ENCODE peak calls at places on chromosomes 13 and 19, in nine cellular contexts. Y, Q, K, L, M, R, Z, E and P are unnamed samples.

GRCh38 chr13:73859841-73860240 is 274.4 kb downstream of the KLF12 start:
- DNase-seq in Y (no peak), Q (no peak), K (no peak), L (no peak), M (no peak), R (no peak), Z (no peak), E (no peak), P (no peak)

GRCh38 chr19:42270346-42271044 is 1.4 kb downstream of the CIC start:
- DNase-seq in Y (no peak), Q (peak; percentile 82), K (peak; percentile 63), L (no peak), M (peak; percentile 66), R (no peak), Z (peak; percentile 55), E (no peak), P (peak; percentile 70)

GRCh38 chr13:75181906-75182305 is 300.1 kb downstream of the TBC1D4 start:
- DNase-seq in Y (peak; percentile 76), Q (no peak), K (no peak), L (no peak), M (no peak), R (no peak), Z (peak; percentile 93), E (no peak), P (peak; percentile 80)

GRCh38 chr19:38712161-38712748 is 32.0 kb downstream of the CAPN12 start:
- DNase-seq in Y (no peak), Q (no peak), K (no peak), L (no peak), M (no peak), R (no peak), Z (no peak), E (no peak), P (no peak)

GRCh38 chr13:104106705-104107393 is 1040.6 kb upstream of the SLC10A2 start:
- DNase-seq in Y (peak; percentile 20), Q (no peak), K (no peak), L (no peak), M (no peak), R (peak; percentile 12), Z (peak; percentile 77), E (no peak), P (peak; percentile 57)

GRCh38 chr19:1110809-1111640 is 7.2 kb downstream of the GPX4 start:
- DNase-seq in Y (no peak), Q (no peak), K (no peak), L (no peak), M (no peak), R (no peak), Z (peak; percentile 33), E (no peak), P (no peak)

GRCh38 chr19:8149261-8150094 is at the start of gene FBN3:
- DNase-seq in Y (no peak), Q (no peak), K (no peak), L (no peak), M (no peak), R (no peak), Z (no peak), E (no peak), P (no peak)

GRCh38 chr13:44523176-44524017 is 52.7 kb downstream of the TSC22D1 start:
- DNase-seq in Y (peak; percentile 79), Q (no peak), K (no peak), L (no peak), M (no peak), R (no peak), Z (peak; percentile 63), E (no peak), P (peak; percentile 59)

GRCh38 chr13:59823495-59823894 is 340.2 kb downstream of the DIAPH3 start:
- DNase-seq in Y (peak; percentile 77), Q (no peak), K (no peak), L (no peak), M (no peak), R (no peak), Z (peak; percentile 46), E (no peak), P (peak; percentile 27)

GRCh38 chr13:44267966-44268365 is 105.7 kb upstream of the SERP2 start:
- DNase-seq in Y (peak; percentile 80), Q (no peak), K (no peak), L (no peak), M (no peak), R (no peak), Z (peak; percentile 92), E (no peak), P (peak; percentile 67)

GRCh38 chr19:10740798-10741197 is 22.9 kb downstream of the DNM2 start:
- DNase-seq in Y (no peak), Q (no peak), K (no peak), L (no peak), M (no peak), R (no peak), Z (no peak), E (no peak), P (no peak)

GRCh38 chr19:54473071-54473941 is at the start of gene CDC42EP5:
- DNase-seq in Y (peak; percentile 85), Q (peak; percentile 81), K (peak; percentile 50), L (no peak), M (peak; percentile 76), R (no peak), Z (peak; percentile 95), E (no peak), P (peak; percentile 69)
- H3K4me3 ChIP-seq in Y (peak within 1 kb of the TSS; percentile 69), Q (peak within 1 kb of the TSS; percentile 55), K (peak within 1 kb of the TSS; percentile 32), L (peak within 1 kb of the TSS; percentile 57), M (peak within 1 kb of the TSS; percentile 47), R (no peak within 1 kb of the TSS), Z (peak within 1 kb of the TSS; percentile 4), E (peak within 1 kb of the TSS; percentile 81), P (peak within 1 kb of the TSS; percentile 55)

GRCh38 chr13:37047846-37048245 is 11.6 kb downstream of the SUPT20H start:
- DNase-seq in Y (no peak), Q (no peak), K (no peak), L (no peak), M (no peak), R (no peak), Z (no peak), E (no peak), P (no peak)

GRCh38 chr13:37046062-37046461 is 13.4 kb downstream of the SUPT20H start:
- DNase-seq in Y (no peak), Q (no peak), K (no peak), L (no peak), M (no peak), R (no peak), Z (no peak), E (no peak), P (no peak)

GRCh38 chr13:37047032-37047431 is 12.5 kb downstream of the SUPT20H start:
- DNase-seq in Y (no peak), Q (no peak), K (no peak), L (no peak), M (no peak), R (no peak), Z (no peak), E (no peak), P (no peak)

GRCh38 chr13:37049810-37050209 is 9.7 kb downstream of the SUPT20H start:
- DNase-seq in Y (no peak), Q (no peak), K (no peak), L (no peak), M (no peak), R (no peak), Z (no peak), E (no peak), P (no peak)
- TF ChIP-seq CTCF in Y (no peak), Q (no peak), K (no peak), L (no peak), M (no peak), R (peak; percentile 53), Z (peak; percentile 6), E (no peak), P (peak; percentile 29)

DNA sequence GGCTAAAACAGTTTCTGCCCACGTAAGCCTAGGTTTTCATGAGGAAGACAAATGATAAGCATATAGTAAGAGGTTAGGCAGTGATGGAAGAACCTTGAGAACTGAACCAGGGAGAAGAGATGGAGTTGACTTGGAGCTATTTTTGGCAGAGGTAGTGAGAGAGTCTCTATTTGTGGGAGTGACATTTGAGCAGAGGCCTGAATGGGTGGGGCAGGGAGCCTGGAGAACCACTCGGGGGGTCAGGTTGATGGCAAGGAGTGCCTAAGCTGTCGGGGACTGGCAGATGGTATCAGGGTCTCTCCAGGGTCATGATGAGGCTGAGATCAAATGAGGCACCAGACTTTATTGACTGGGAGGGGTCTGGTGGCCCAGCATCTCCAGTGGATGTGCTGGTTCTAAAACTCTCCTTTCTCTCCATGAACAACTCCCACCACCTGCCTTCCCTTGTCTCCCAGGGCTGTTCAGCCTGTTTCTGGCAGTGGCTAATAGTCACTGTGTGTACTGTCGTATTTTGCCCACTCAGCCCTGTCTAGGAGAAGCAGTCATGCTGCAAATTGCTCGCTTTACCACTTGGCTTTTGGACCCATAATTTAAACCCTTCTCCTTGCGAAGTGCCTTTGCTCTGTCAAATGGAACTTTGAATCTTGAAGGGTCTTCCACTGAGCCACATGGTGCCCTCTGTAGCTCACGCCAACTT is 3.6 kb downstream of the MAU2 start:
- DNase-seq in Y (no peak), Q (no peak), K (no peak), L (no peak), M (no peak), R (no peak), Z (no peak), E (no peak), P (no peak)
- H3K4me3 ChIP-seq in Y (no peak overlapping the region), Q (peak overlapping the region; percentile 1), K (no peak overlapping the region), L (no peak overlapping the region), M (no peak overlapping the region), R (no peak overlapping the region), Z (no peak overlapping the region), E (no peak overlapping the region), P (no peak overlapping the region)

GRCh38 chr19:50921391-50922315 is 10.5 kb upstream of the KLK4 start:
- DNase-seq in Y (no peak), Q (no peak), K (no peak), L (no peak), M (no peak), R (no peak), Z (no peak), E (no peak), P (no peak)

GRCh38 chr19:50926144-50926543 is 14.9 kb upstream of the KLK4 start:
- DNase-seq in Y (no peak), Q (no peak), K (no peak), L (no peak), M (no peak), R (no peak), Z (no peak), E (no peak), P (no peak)

GRCh38 chr19:50924576-50924975 is 13.4 kb upstream of the KLK4 start:
- DNase-seq in Y (no peak), Q (no peak), K (no peak), L (no peak), M (no peak), R (no peak), Z (peak; percentile 16), E (no peak), P (no peak)

GRCh38 chr19:50925734-50926133 is 14.5 kb upstream of the KLK4 start:
- DNase-seq in Y (no peak), Q (no peak), K (no peak), L (no peak), M (no peak), R (no peak), Z (peak; percentile 31), E (no peak), P (no peak)

DNA sequence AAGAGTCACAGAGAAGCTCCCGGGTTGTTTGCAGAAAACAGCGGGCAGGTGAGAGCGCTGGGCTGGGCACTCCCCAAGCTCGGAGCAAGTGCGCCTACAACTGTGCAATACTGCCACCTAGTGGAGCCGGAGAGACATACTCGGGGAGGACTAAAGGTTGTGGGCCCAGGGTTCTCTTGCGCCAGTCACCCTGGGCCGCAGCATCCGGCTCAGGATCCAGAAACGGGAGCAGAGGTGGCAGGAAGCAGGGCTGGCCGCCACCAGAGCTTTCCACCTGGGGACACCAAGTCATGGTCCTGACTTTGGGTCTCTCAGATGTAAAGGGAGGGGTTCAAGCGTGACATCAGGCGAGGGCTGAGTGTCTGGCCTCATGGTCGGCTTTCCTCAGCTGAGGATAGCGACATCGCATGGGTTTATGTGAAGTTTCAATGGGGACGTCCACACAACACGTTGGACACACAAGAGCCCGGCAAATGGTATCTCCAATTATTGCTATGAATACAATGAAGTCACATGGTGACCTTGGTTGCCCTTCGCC is 11.2 kb upstream of the KLK4 start:
- DNase-seq in Y (peak; percentile 67), Q (peak; percentile 67), K (peak; percentile 75), L (peak; percentile 72), M (peak; percentile 28), R (peak; percentile 86), Z (peak; percentile 84), E (no peak), P (peak; percentile 37)
- TF ChIP-seq CTCF in Y (peak; percentile 82), Q (peak; percentile 55), K (peak; percentile 59), L (peak; percentile 73), M (peak; percentile 45), R (peak; percentile 87), Z (peak; percentile 90), E (peak; percentile 49), P (peak; percentile 84)